ENCODE peak calls at places on chromosomes 3 and 15, in four cellular contexts. T is HepG2, U is A549, S is K562. P is an unnamed sample.

GRCh38 chr15:46961795-46962194 is 755.5 kb upstream of the SEMA6D start:
- DNase-seq in T (no peak), U (no peak), S (no peak), P (no peak)

GRCh38 chr3:148178508-148178907 is 519.2 kb upstream of the AGTR1 start:
- DNase-seq in T (peak; percentile 1), U (no peak), S (no peak), P (no peak)

GRCh38 chr3:41683666-41684350 is 278.1 kb downstream of the ULK4 start:
- DNase-seq in T (peak; percentile 72), U (peak; percentile 69), S (no peak), P (no peak)

GRCh38 chr3:136546718-136547117 is 205.5 kb downstream of the STAG1 start:
- DNase-seq in T (no peak), U (peak; percentile 16), S (peak; percentile 7), P (no peak)

GRCh38 chr3:66010348-66011097 is 28.2 kb downstream of the MAGI1 start:
- DNase-seq in T (peak; percentile 16), U (no peak), S (no peak), P (no peak)

GRCh38 chr3:184234224-184234623 is 4.8 kb downstream of the VWA5B2 start:
- DNase-seq in T (peak; percentile 25), U (peak; percentile 67), S (peak; percentile 45), P (no peak)

GRCh38 chr3:133854264-133854663 is 41.4 kb downstream of the RAB6B start:
- DNase-seq in T (no peak), U (no peak), S (no peak), P (no peak)

GRCh38 chr15:32956006-32956405 is 238.2 kb downstream of the GREM1 start:
- DNase-seq in T (peak; percentile 25), U (peak; percentile 77), S (peak; percentile 8), P (no peak)

GRCh38 chr3:147008886-147009285 is 397.5 kb downstream of the ZIC4 start:
- DNase-seq in T (no peak), U (no peak), S (no peak), P (no peak)

GRCh38 chr15:70488002-70488605 is 275.3 kb downstream of the UACA start:
- DNase-seq in T (peak; percentile 29), U (peak; percentile 80), S (peak; percentile 79), P (peak; percentile 80)

GRCh38 chr15:78340243-78341056 is at the start of gene CRABP1:
- DNase-seq in T (no peak), U (peak; percentile 27), S (no peak), P (peak; percentile 76)

GRCh38 chr3:57160731-57161086 is 4.4 kb downstream of the IL17RD start:
- DNase-seq in T (no peak), U (no peak), S (no peak), P (no peak)

GRCh38 chr15:79455361-79455760 is 23.2 kb downstream of the MINAR1 start:
- DNase-seq in T (no peak), U (no peak), S (no peak), P (no peak)

GRCh38 chr3:98333989-98334606 is 19.6 kb upstream of the OR5K4 start:
- DNase-seq in T (no peak), U (no peak), S (no peak), P (no peak)

GRCh38 chr15:88649286-88649733 is 10.5 kb downstream of the ISG20 start:
- DNase-seq in T (peak; percentile 41), U (peak; percentile 61), S (no peak), P (no peak)

GRCh38 chr3:77329161-77329560 is 289.3 kb downstream of the ROBO2 start:
- DNase-seq in T (no peak), U (no peak), S (no peak), P (no peak)

GRCh38 chr3:129182390-129183180 is 1.1 kb downstream of the CNBP start:
- DNase-seq in T (no peak), U (no peak), S (no peak), P (no peak)

GRCh38 chr15:72507402-72507801 is 33.3 kb downstream of the ARIH1 start:
- DNase-seq in T (no peak), U (no peak), S (no peak), P (no peak)

GRCh38 chr3:2334921-2335320 is 236.3 kb downstream of the CNTN4 start:
- DNase-seq in T (no peak), U (no peak), S (no peak), P (no peak)

GRCh38 chr3:55804170-55805095 is 317.3 kb upstream of the WNT5A start:
- DNase-seq in T (no peak), U (no peak), S (no peak), P (no peak)

GRCh38 chr15:73467758-73468157 is 24.8 kb downstream of the REC114 start:
- DNase-seq in T (no peak), U (no peak), S (no peak), P (no peak)

GRCh38 chr3:45409921-45410320 is 21.5 kb downstream of the LARS2 start:
- DNase-seq in T (no peak), U (no peak), S (no peak), P (no peak)

GRCh38 chr3:133955892-133956291 is 60.2 kb upstream of the RAB6B start:
- DNase-seq in T (no peak), U (no peak), S (no peak), P (no peak)

GRCh38 chr3:14768881-14769280 is 49.9 kb upstream of the FGD5 start:
- DNase-seq in T (no peak), U (no peak), S (no peak), P (no peak)

GRCh38 chr3:13069495-13069894 is 3.7 kb downstream of the IQSEC1 start:
- DNase-seq in T (no peak), U (no peak), S (no peak), P (no peak)

GRCh38 chr3:48629894-48630293 is 5.4 kb downstream of the SLC26A6 start:
- DNase-seq in T (no peak), U (no peak), S (no peak), P (no peak)

GRCh38 chr3:114709102-114709501 is 415.3 kb downstream of the TIGIT start:
- DNase-seq in T (no peak), U (no peak), S (no peak), P (no peak)

GRCh38 chr15:63372753-63373152 is 8.9 kb downstream of the CA12 start:
- DNase-seq in T (no peak), U (no peak), S (no peak), P (no peak)

GRCh38 chr15:58732620-58733363 is 16.7 kb downstream of the ADAM10 start:
- DNase-seq in T (no peak), U (no peak), S (no peak), P (no peak)

GRCh38 chr3:170811928-170812591 is 57.9 kb downstream of the RPL22L1 start:
- DNase-seq in T (peak; percentile 78), U (peak; percentile 67), S (peak; percentile 83), P (peak; percentile 77)
- TF ChIP-seq HMGXB4 in T (no peak), U (no peak), S (no peak), P (no peak)

GRCh38 chr3:124619887-124620599 is 110.2 kb upstream of the UMPS start:
- DNase-seq in T (peak; percentile 77), U (no peak), S (no peak), P (no peak)

GRCh38 chr3:124617177-124617576 is 113.1 kb upstream of the UMPS start:
- DNase-seq in T (peak; percentile 83), U (no peak), S (no peak), P (no peak)

GRCh38 chr3:124611520-124611919 is 118.7 kb upstream of the UMPS start:
- DNase-seq in T (peak; percentile 68), U (no peak), S (no peak), P (no peak)

GRCh38 chr3:124620600-124621063 is 109.6 kb upstream of the UMPS start:
- DNase-seq in T (peak; percentile 96), U (peak; percentile 63), S (peak; percentile 67), P (no peak)

GRCh38 chr3:124615896-124616543 is 114.2 kb upstream of the UMPS start:
- DNase-seq in T (no peak), U (no peak), S (no peak), P (no peak)
- TF ChIP-seq HMGXB4 in T (no peak), U (no peak), S (no peak), P (no peak)

GRCh38 chr15:66614456-66615174 is 48.8 kb upstream of the LCTL start:
- DNase-seq in T (no peak), U (no peak), S (no peak), P (no peak)

GRCh38 chr15:66615175-66615495 is 49.3 kb upstream of the LCTL start:
- DNase-seq in T (no peak), U (no peak), S (no peak), P (no peak)

GRCh38 chr15:66615846-66616245 is 50.0 kb upstream of the LCTL start:
- DNase-seq in T (no peak), U (no peak), S (no peak), P (no peak)

GRCh38 chr15:66619152-66619903 is 53.5 kb upstream of the LCTL start:
- DNase-seq in T (peak; percentile 52), U (peak; percentile 83), S (peak; percentile 71), P (peak; percentile 85)

DNA sequence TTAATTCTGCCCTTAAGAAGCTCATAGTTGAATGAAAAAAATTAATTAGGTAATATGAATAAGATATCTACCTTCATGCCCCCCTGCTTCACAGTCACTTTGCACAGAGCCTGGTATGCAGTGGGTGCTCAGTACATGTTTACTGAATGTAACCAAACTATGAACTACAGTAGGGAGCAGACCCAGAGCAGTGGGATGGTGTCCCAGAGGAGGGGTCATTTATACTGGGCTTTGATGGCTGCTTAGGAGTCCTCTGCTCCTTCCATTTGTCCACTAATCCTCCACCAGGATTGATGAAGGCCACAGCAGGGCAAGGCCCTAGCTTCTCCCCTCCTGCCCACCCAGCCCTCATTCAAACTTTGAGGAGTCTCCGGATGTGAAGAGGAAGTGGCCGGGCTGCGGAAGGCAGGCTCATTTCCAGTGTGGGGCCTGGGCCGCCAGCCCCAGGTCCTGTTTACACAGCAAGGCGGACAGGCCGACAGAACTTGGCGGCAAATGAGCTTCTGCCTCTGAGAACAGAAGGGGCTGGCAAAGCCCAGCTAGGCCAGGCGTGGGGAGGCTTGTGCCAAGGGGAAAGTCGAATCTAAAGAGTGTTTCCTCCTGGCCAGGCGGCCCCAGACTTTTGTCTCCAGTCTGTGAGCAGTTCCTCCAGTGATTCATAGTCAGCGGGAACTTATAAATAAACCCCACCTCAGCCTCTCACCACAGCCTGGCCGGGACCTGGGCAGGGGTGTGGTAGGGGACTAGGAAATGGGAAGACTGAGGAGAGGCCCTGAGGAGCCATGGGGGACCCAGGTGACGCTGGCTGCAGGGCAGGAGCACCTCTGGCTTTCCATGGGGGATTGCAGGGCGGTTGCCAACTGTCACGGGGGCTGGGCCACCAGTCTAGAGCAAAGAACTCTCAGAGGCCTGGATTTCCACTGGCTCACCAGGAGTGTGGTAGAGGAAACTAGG is 51.6 kb upstream of the LCTL start:
- DNase-seq in T (peak; percentile 36), U (peak; percentile 48), S (no peak), P (peak; percentile 41)
- TF ChIP-seq HMGXB4 in T (no peak), U (no peak), S (no peak), P (no peak)

GRCh38 chr3:152491922-152492321 is 223.2 kb downstream of the MBNL1 start:
- DNase-seq in T (no peak), U (no peak), S (no peak), P (no peak)

GRCh38 chr3:152496716-152497115 is 228.0 kb downstream of the MBNL1 start:
- DNase-seq in T (no peak), U (no peak), S (no peak), P (no peak)

GRCh38 chr3:152496286-152496685 is 227.6 kb downstream of the MBNL1 start:
- DNase-seq in T (no peak), U (no peak), S (no peak), P (no peak)

GRCh38 chr3:152499796-152500385 is 231.2 kb downstream of the MBNL1 start:
- DNase-seq in T (no peak), U (no peak), S (no peak), P (no peak)

DNA sequence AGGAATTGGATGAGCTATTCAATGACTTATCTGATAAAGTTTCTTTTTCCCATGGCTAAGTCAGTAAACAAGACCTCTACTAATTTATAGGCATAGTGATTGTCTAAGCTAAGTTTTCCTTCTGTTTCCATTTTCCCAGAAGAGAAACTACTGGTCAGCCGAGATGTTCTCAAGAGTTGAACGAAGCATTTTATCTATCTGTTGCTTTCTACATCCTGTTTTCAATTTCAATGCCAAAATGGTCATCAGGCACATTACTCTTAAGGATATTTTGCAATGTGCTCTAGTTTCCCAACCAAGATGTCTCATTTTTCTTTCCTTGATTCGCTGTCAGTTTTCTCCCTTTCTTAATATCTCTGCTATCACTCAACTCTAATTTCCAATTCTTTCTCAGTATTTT is 228.7 kb downstream of the MBNL1 start:
- DNase-seq in T (no peak), U (no peak), S (no peak), P (no peak)
- TF ChIP-seq HMGXB4 in T (no peak), U (no peak), S (no peak), P (no peak)